ENCODE peak calls at places on chromosomes 2 and 18, in ten cellular contexts. O is HFF-Myc, T is GM20000, I is suprapubic skin, S is glutamatergic neuron, P is transverse colon, C is osteoblast, J is epithelial cell of esophagus, Q is nephron progenitor cell, E is heart right ventricle. W is an unnamed sample.

GRCh38 chr2:200964498-200964897 is 1.0 kb upstream of the ORC2 start:
- DNase-seq in P (no peak), C (no peak), E (no peak), O (no peak), Q (no peak), J (no peak), T (no peak), I (no peak), S (no peak), W (no peak)

GRCh38 chr2:55030766-55031165 is 19.5 kb downstream of the RTN4 start:
- DNase-seq in O (no peak), E (no peak), C (no peak), S (no peak), J (no peak), P (no peak), I (no peak), Q (no peak), T (no peak), W (no peak)

GRCh38 chr2:197107291-197108269 is 181.1 kb upstream of the PGAP1 start:
- DNase-seq in O (no peak), P (peak; percentile 23), C (peak; percentile 54), T (no peak), I (peak; percentile 65), J (no peak), S (no peak), E (peak; percentile 54), Q (no peak), W (no peak)

GRCh38 chr18:78582898-78583738 is 396.5 kb upstream of the SALL3 start:
- DNase-seq in C (no peak), P (no peak), E (no peak), Q (no peak), T (no peak), O (no peak), S (no peak), I (no peak), J (no peak), W (no peak)

GRCh38 chr2:160332318-160332717 is 132.2 kb upstream of the ITGB6 start:
- DNase-seq in E (peak; percentile 37), O (no peak), T (no peak), J (peak; percentile 46), C (peak; percentile 29), Q (no peak), S (no peak), P (no peak), I (no peak), W (no peak)

GRCh38 chr18:47595816-47596501 is 334.5 kb downstream of the SMAD2 start:
- DNase-seq in T (peak; percentile 58), C (no peak), S (peak; percentile 46), J (peak; percentile 14), O (no peak), P (peak; percentile 55), E (no peak), Q (no peak), I (no peak), W (peak; percentile 28)

GRCh38 chr2:166653185-166653813 is 159.2 kb upstream of the SCN7A start:
- DNase-seq in P (no peak), T (no peak), E (no peak), Q (no peak), J (peak; percentile 45), I (no peak), S (no peak), C (no peak), O (peak; percentile 41), W (no peak)

GRCh38 chr2:232104076-232104646 is 142.6 kb downstream of the DIS3L2 start:
- DNase-seq in J (peak; percentile 66), C (no peak), O (no peak), Q (no peak), I (no peak), P (no peak), S (no peak), E (no peak), T (no peak), W (no peak)

DNA sequence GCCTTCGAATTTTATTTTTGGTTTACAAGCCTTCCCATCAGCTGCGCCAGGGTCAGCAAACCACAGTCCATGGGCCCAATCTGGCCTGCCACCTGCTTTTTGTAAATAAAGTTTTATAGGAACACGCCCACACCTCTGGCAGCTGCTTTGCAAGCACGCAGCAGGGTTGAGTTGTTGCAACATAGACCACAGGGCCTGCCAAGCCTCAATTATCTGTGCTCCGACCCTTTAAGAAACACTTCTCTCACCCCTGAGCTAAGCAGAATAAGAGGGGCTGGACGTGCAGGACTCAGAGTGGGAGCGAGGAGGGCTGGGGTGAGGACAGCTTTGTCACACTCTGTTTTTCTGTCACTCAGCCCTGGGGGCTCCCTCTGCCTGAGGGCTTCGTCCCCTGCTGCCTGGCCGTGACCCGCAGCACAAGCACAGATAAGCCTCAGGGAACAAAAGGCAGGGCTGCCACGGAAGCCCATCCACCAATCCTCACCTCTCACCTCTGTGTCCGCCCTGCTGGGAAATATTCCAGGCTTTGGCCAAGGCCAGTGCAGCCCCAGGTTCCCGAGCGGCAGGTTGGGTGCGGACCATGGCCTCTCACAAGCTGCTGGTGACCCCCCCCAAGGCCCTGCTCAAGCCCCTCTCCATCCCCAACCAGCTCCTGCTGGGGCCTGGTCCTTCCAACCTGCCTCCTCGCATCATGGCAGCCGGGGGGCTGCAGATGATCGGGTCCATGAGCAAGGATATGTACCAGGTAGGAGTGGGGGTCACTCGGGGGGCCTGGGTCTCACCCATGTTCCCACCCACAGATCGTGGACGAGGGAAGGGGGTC is at the start of gene AGXT:
- DNase-seq in S (no peak), I (no peak), Q (no peak), P (peak; percentile 71), O (peak; percentile 7), T (no peak), E (no peak), J (no peak), C (peak; percentile 80), W (no peak)
- TF ChIP-seq CTCF in S (no peak), I (no peak), Q (no peak), P (no peak), O (no peak), T (no peak), E (no peak), J (no peak), C (no peak), W (no peak)

GRCh38 chr18:11004951-11005350 is 144.4 kb downstream of the PIEZO2 start:
- DNase-seq in S (no peak), Q (no peak), P (no peak), O (no peak), E (no peak), T (no peak), J (no peak), I (no peak), C (no peak), W (no peak)
- TF ChIP-seq CTCF in S (no peak), Q (no peak), P (no peak), O (no peak), E (no peak), T (no peak), J (no peak), I (no peak), C (no peak), W (no peak)

GRCh38 chr2:238256594-238257104 is 16.8 kb upstream of the HES6 start:
- DNase-seq in O (peak; percentile 24), S (peak; percentile 87), E (peak; percentile 57), I (peak; percentile 79), Q (peak; percentile 85), C (peak; percentile 96), T (peak; percentile 79), J (peak; percentile 93), P (peak; percentile 90), W (peak; percentile 46)

GRCh38 chr2:238261718-238262375 is 22.0 kb upstream of the HES6 start:
- DNase-seq in P (no peak), O (no peak), T (no peak), C (no peak), I (no peak), Q (no peak), J (no peak), S (peak; percentile 8), E (no peak), W (no peak)

GRCh38 chr2:238260879-238261278 is 21.0 kb upstream of the HES6 start:
- DNase-seq in I (no peak), P (no peak), E (no peak), C (no peak), J (no peak), S (peak; percentile 16), O (no peak), Q (peak; percentile 35), T (no peak), W (no peak)

GRCh38 chr2:238257786-238258700 is 18.2 kb upstream of the HES6 start:
- DNase-seq in Q (peak; percentile 1), S (peak; percentile 14), O (no peak), J (no peak), E (no peak), C (peak; percentile 76), P (no peak), T (no peak), I (no peak), W (no peak)

GRCh38 chr2:238259085-238260020 is 19.5 kb upstream of the HES6 start:
- DNase-seq in Q (no peak), O (no peak), P (no peak), S (peak; percentile 70), E (no peak), J (no peak), T (no peak), C (peak; percentile 66), I (peak; percentile 62), W (no peak)
- TF ChIP-seq CTCF in Q (no peak), O (no peak), P (no peak), S (peak; percentile 8), E (no peak), J (peak; percentile 21), T (no peak), C (no peak), I (no peak), W (no peak)

GRCh38 chr18:11657152-11657551 is 31.9 kb upstream of the GNAL start:
- DNase-seq in C (no peak), E (no peak), J (no peak), S (no peak), P (no peak), O (no peak), T (no peak), Q (no peak), I (no peak), W (no peak)

GRCh38 chr18:11655605-11655932 is 33.5 kb upstream of the GNAL start:
- DNase-seq in S (no peak), I (no peak), J (no peak), O (no peak), C (no peak), P (no peak), Q (no peak), T (no peak), E (no peak), W (no peak)

GRCh38 chr18:11653521-11653920 is 35.5 kb upstream of the GNAL start:
- DNase-seq in T (no peak), C (no peak), I (no peak), Q (no peak), P (no peak), E (no peak), J (no peak), O (no peak), S (no peak), W (no peak)

GRCh38 chr18:11657554-11657953 is 31.5 kb upstream of the GNAL start:
- DNase-seq in Q (no peak), I (no peak), C (no peak), S (no peak), P (no peak), J (no peak), O (no peak), T (no peak), E (no peak), W (no peak)

DNA sequence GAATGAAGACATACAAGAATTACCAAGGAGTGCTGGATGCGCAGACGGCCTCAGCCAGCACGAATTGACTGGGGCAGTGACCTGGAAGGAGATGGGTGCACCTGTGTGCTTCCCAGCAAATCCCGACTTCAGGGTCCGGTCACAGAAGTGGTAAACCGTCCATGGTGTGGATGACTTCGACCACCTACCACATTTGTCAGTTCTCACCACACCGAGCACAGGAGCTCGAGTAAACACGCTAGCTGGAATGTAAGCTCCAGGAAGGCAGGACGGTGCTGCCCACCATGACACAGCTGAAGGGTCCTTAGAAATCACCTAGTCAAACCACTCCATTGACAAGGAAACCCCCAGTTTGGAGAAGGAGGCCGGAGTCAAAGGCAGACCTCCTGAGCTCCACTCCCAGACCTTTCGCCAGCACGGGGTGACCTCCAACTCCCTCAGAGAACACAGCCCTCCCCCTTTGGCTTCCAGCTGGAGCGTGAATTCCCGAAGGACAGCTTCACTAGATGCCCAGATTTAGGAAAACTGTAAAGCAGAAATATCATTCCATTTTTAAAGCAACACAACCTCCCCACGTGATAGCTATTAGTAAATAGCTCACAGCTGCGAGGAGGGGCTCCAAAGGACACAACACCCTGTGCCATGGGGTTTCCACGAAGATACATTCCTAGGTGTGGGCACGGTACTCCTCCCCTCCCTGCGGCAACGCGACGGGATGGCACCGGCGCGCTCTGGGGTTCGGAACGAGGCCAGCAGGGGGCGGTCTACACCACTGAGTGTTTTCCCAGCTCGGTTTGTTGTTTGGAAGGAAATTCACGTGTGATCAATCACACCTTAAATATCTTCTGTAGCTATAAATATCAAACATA is 34.1 kb upstream of the GNAL start:
- DNase-seq in C (peak; percentile 91), E (peak; percentile 45), O (no peak), T (peak; percentile 75), S (peak; percentile 87), I (peak; percentile 76), J (peak; percentile 69), Q (peak; percentile 85), P (peak; percentile 41), W (peak; percentile 24)
- TF ChIP-seq CTCF in C (peak; percentile 82), E (peak; percentile 76), O (peak; percentile 84), T (peak; percentile 63), S (peak; percentile 94), I (peak; percentile 75), J (peak; percentile 91), Q (peak; percentile 94), P (peak; percentile 69), W (no peak)